ENCODE peak calls at places on chromosomes 16 and 17, in seven cellular contexts. Q is activated CD8-positive, alpha-beta T cell treated with anti-CD3 and anti-CD28 coated beads, Interleukin-2, amount 10 ng/mL, durations not matched to agents 7 days and 5 days; Y is activated T-cell treated with anti-CD3 and anti-CD28 coated beads for 48 hours; R is AG08396; M is foreskin fibroblast; W is stimulated activated CD8-positive, alpha-beta memory T cell treated with anti-CD3 and anti-CD28 coated beads, Interleukin-4, amount 100 ng/mL, for 24 hours; J is cardiac fibroblast. G is an unnamed sample.

GRCh38 chr17:57455063-57455914 is 199.0 kb downstream of the MSI2 start:
- DNase-seq in Q (peak), Y (no peak), R (no peak), M (peak), W (peak), J (peak), G (no peak)

GRCh38 chr17:8474826-8475225 is 39.1 kb downstream of the NDEL1 start:
- DNase-seq in Q (no peak), Y (no peak), R (no peak), M (no peak), W (no peak), J (no peak), G (no peak)

GRCh38 chr17:29124135-29124930 is 55.9 kb downstream of the MYO18A start:
- DNase-seq in Q (peak), Y (no peak), R (peak), M (peak), W (no peak), J (peak), G (peak)

GRCh38 chr17:1485748-1486376 is 6.6 kb downstream of the MYO1C start:
- DNase-seq in Q (peak), Y (peak), R (peak), M (peak), W (no peak), J (peak), G (peak)

GRCh38 chr17:15157051-15157450 is 108.1 kb downstream of the PMP22 start:
- DNase-seq in Q (no peak), Y (no peak), R (no peak), M (peak), W (no peak), J (peak), G (no peak)

GRCh38 chr16:87384162-87384999 is 805 bp upstream of the FBXO31 start:
- DNase-seq in Q (no peak), Y (no peak), R (peak), M (peak), W (peak), J (no peak), G (peak)

GRCh38 chr16:8260140-8260539 is 330.2 kb downstream of the TMEM114 start:
- DNase-seq in Q (no peak), Y (no peak), R (no peak), M (no peak), W (no peak), J (no peak), G (no peak)

GRCh38 chr16:72317378-72317777 is 145.4 kb upstream of the PMFBP1 start:
- DNase-seq in Q (no peak), Y (no peak), R (peak), M (peak), W (no peak), J (peak), G (no peak)

GRCh38 chr17:57110152-57110542 is 25.1 kb downstream of the AKAP1 start:
- DNase-seq in Q (no peak), Y (no peak), R (no peak), M (no peak), W (no peak), J (no peak), G (no peak)

GRCh38 chr16:11667221-11667823 is 933 bp upstream of the SNN start:
- DNase-seq in Q (no peak), Y (no peak), R (no peak), M (no peak), W (no peak), J (no peak), G (no peak)

GRCh38 chr16:57023541-57024249 is 34.3 kb downstream of the NLRC5 start:
- DNase-seq in Q (peak), Y (peak), R (no peak), M (no peak), W (peak), J (no peak), G (no peak)

GRCh38 chr17:2564876-2565275 is 28.6 kb upstream of the PAFAH1B1 start:
- DNase-seq in Q (no peak), Y (no peak), R (no peak), M (no peak), W (no peak), J (peak), G (peak)

GRCh38 chr16:56450275-56450889 is 750 bp downstream of the NUDT21 start:
- DNase-seq in Q (no peak), Y (no peak), R (peak), M (peak), W (no peak), J (peak), G (no peak)

GRCh38 chr16:17343028-17343427 is 127.7 kb downstream of the XYLT1 start:
- DNase-seq in Q (peak), Y (peak), R (no peak), M (no peak), W (no peak), J (no peak), G (no peak)

GRCh38 chr16:51767564-51767963 is 616.5 kb upstream of the SALL1 start:
- DNase-seq in Q (no peak), Y (no peak), R (no peak), M (no peak), W (no peak), J (no peak), G (no peak)

GRCh38 chr16:83134638-83135037 is 507.9 kb downstream of the CDH13 start:
- DNase-seq in Q (no peak), Y (no peak), R (no peak), M (no peak), W (no peak), J (no peak), G (no peak)

GRCh38 chr17:49873466-49873865 is 25.6 kb upstream of the TAC4 start:
- DNase-seq in Q (no peak), Y (no peak), R (no peak), M (no peak), W (no peak), J (no peak), G (peak)

GRCh38 chr17:38943607-38944006 is 18.2 kb downstream of the LASP1NB start:
- DNase-seq in Q (no peak), Y (no peak), R (no peak), M (no peak), W (no peak), J (no peak), G (no peak)

GRCh38 chr16:85354623-85355514 is 242.6 kb upstream of the CIBAR2 start:
- DNase-seq in Q (no peak), Y (no peak), R (no peak), M (peak), W (no peak), J (peak), G (no peak)

GRCh38 chr17:12726131-12726530 is 60.4 kb downstream of the MYOCD start:
- DNase-seq in Q (no peak), Y (no peak), R (no peak), M (no peak), W (no peak), J (no peak), G (no peak)

GRCh38 chr16:12420661-12421209 is 383.0 kb downstream of the CPPED1 start:
- DNase-seq in Q (no peak), Y (no peak), R (no peak), M (no peak), W (no peak), J (no peak), G (peak)

GRCh38 chr16:72884573-72884972 is 163.4 kb downstream of the ZFHX3 start:
- DNase-seq in Q (no peak), Y (no peak), R (no peak), M (no peak), W (no peak), J (no peak), G (no peak)

GRCh38 chr16:58022601-58023371 is 2.8 kb upstream of the MMP15 start:
- DNase-seq in Q (no peak), Y (no peak), R (peak), M (peak), W (no peak), J (peak), G (no peak)

GRCh38 chr16:50275428-50276127 is 9.2 kb downstream of the ADCY7 start:
- DNase-seq in Q (no peak), Y (no peak), R (no peak), M (no peak), W (no peak), J (no peak), G (no peak)

GRCh38 chr17:81509687-81510523 is 2.7 kb downstream of the ACTG1 start:
- DNase-seq in Q (no peak), Y (no peak), R (no peak), M (no peak), W (no peak), J (peak), G (no peak)

GRCh38 chr17:37605813-37606505 is 3.3 kb downstream of the SYNRG start:
- DNase-seq in Q (peak), Y (peak), R (no peak), M (peak), W (peak), J (no peak), G (no peak)

GRCh38 chr16:30473231-30474061 is 904 bp downstream of the ITGAL start:
- DNase-seq in Q (peak), Y (peak), R (no peak), M (no peak), W (peak), J (no peak), G (no peak)

GRCh38 chr17:77441130-77441920 is 300.6 kb downstream of the SEC14L1 start:
- DNase-seq in Q (peak), Y (no peak), R (no peak), M (no peak), W (peak), J (no peak), G (no peak)

GRCh38 chr16:1345651-1346421 is 5.8 kb downstream of the TSR3 start:
- DNase-seq in Q (no peak), Y (no peak), R (no peak), M (no peak), W (no peak), J (no peak), G (no peak)

GRCh38 chr17:67132366-67132765 is 88.0 kb downstream of the CACNG1 start:
- DNase-seq in Q (no peak), Y (no peak), R (no peak), M (no peak), W (no peak), J (no peak), G (no peak)

GRCh38 chr17:82334622-82335394 is 1.2 kb upstream of the SECTM1 start:
- DNase-seq in Q (no peak), Y (no peak), R (peak), M (no peak), W (no peak), J (peak), G (no peak)

G was measured in Caco-2.